ENCODE peak calls at places on chromosome 15, in nine cellular contexts. One of them, this sample, is unnamed.

GRCh38 chr15:71414778-71415177 is 299.5 kb downstream of the THSD4 start:
- DNase-seq in CD4-positive, alpha-beta T cell: no peak
- DNase-seq in Peyer's patch: no peak
- DNase-seq in A549: no peak
- DNase-seq in left lung: no peak
- DNase-seq in HCT116: no peak
- DNase-seq in coronary artery: no peak
- DNase-seq in heart left ventricle: no peak
- DNase-seq in upper lobe of right lung: no peak
- DNase-seq in this sample: no peak

GRCh38 chr15:67433495-67434099 is 87.3 kb upstream of the C15orf61 start:
- DNase-seq in Peyer's patch: peak
- DNase-seq in heart left ventricle: peak
- DNase-seq in HCT116: peak
- DNase-seq in left lung: no peak
- DNase-seq in A549: peak
- DNase-seq in CD4-positive, alpha-beta T cell: no peak
- DNase-seq in upper lobe of right lung: no peak
- DNase-seq in coronary artery: no peak
- DNase-seq in this sample: no peak

GRCh38 chr15:23038741-23039150 is 623 bp downstream of the TUBGCP5 start:
- DNase-seq in HCT116: no peak
- DNase-seq in A549: peak
- DNase-seq in Peyer's patch: no peak
- DNase-seq in heart left ventricle: no peak
- DNase-seq in upper lobe of right lung: no peak
- DNase-seq in left lung: no peak
- DNase-seq in coronary artery: no peak
- DNase-seq in CD4-positive, alpha-beta T cell: no peak
- DNase-seq in this sample: no peak

GRCh38 chr15:95291878-95292472 is 1038.5 kb upstream of the NR2F2 start:
- DNase-seq in upper lobe of right lung: no peak
- DNase-seq in heart left ventricle: no peak
- DNase-seq in HCT116: peak
- DNase-seq in A549: peak
- DNase-seq in Peyer's patch: no peak
- DNase-seq in left lung: no peak
- DNase-seq in coronary artery: no peak
- DNase-seq in CD4-positive, alpha-beta T cell: no peak
- DNase-seq in this sample: no peak

GRCh38 chr15:25408428-25408827 is 30.4 kb downstream of the UBE3A start:
- DNase-seq in upper lobe of right lung: no peak
- DNase-seq in heart left ventricle: no peak
- DNase-seq in coronary artery: no peak
- DNase-seq in Peyer's patch: no peak
- DNase-seq in A549: no peak
- DNase-seq in CD4-positive, alpha-beta T cell: no peak
- DNase-seq in left lung: no peak
- DNase-seq in HCT116: no peak
- DNase-seq in this sample: no peak

GRCh38 chr15:92617197-92618037 is 38.2 kb downstream of the FAM174B start:
- DNase-seq in A549: peak
- DNase-seq in heart left ventricle: peak
- DNase-seq in CD4-positive, alpha-beta T cell: no peak
- DNase-seq in HCT116: no peak
- DNase-seq in upper lobe of right lung: peak
- DNase-seq in left lung: no peak
- DNase-seq in Peyer's patch: peak
- DNase-seq in coronary artery: peak
- DNase-seq in this sample: no peak

GRCh38 chr15:82943176-82943575 is 9.3 kb downstream of the HOMER2 start:
- DNase-seq in coronary artery: no peak
- DNase-seq in A549: no peak
- DNase-seq in HCT116: no peak
- DNase-seq in left lung: no peak
- DNase-seq in CD4-positive, alpha-beta T cell: no peak
- DNase-seq in Peyer's patch: no peak
- DNase-seq in heart left ventricle: no peak
- DNase-seq in upper lobe of right lung: no peak
- DNase-seq in this sample: no peak

GRCh38 chr15:55499158-55499557 is 8.9 kb downstream of the DNAAF4 start:
- DNase-seq in left lung: no peak
- DNase-seq in HCT116: no peak
- DNase-seq in Peyer's patch: no peak
- DNase-seq in upper lobe of right lung: no peak
- DNase-seq in heart left ventricle: no peak
- DNase-seq in A549: no peak
- DNase-seq in CD4-positive, alpha-beta T cell: no peak
- DNase-seq in coronary artery: no peak
- DNase-seq in this sample: no peak

GRCh38 chr15:65902373-65902772 is 33.1 kb downstream of the RAB11A start:
- DNase-seq in HCT116: peak
- DNase-seq in upper lobe of right lung: peak
- DNase-seq in Peyer's patch: peak
- DNase-seq in left lung: peak
- DNase-seq in coronary artery: no peak
- DNase-seq in CD4-positive, alpha-beta T cell: no peak
- DNase-seq in heart left ventricle: peak
- DNase-seq in A549: peak
- DNase-seq in this sample: no peak

GRCh38 chr15:97301166-97301565 is 659.3 kb upstream of the ARRDC4 start:
- DNase-seq in heart left ventricle: no peak
- DNase-seq in CD4-positive, alpha-beta T cell: no peak
- DNase-seq in coronary artery: no peak
- DNase-seq in upper lobe of right lung: no peak
- DNase-seq in HCT116: no peak
- DNase-seq in left lung: no peak
- DNase-seq in Peyer's patch: no peak
- DNase-seq in A549: no peak
- DNase-seq in this sample: no peak

GRCh38 chr15:78565951-78566774 is 843 bp downstream of the CHRNA5 start:
- DNase-seq in Peyer's patch: no peak
- DNase-seq in left lung: no peak
- DNase-seq in coronary artery: no peak
- DNase-seq in upper lobe of right lung: no peak
- DNase-seq in HCT116: no peak
- DNase-seq in heart left ventricle: no peak
- DNase-seq in CD4-positive, alpha-beta T cell: no peak
- DNase-seq in A549: peak
- DNase-seq in this sample: no peak

GRCh38 chr15:66654718-66655375 is 47.2 kb upstream of the SMAD6 start:
- DNase-seq in A549: no peak
- DNase-seq in CD4-positive, alpha-beta T cell: no peak
- DNase-seq in HCT116: no peak
- DNase-seq in upper lobe of right lung: no peak
- DNase-seq in coronary artery: no peak
- DNase-seq in heart left ventricle: no peak
- DNase-seq in Peyer's patch: no peak
- DNase-seq in left lung: peak
- DNase-seq in this sample: no peak

GRCh38 chr15:56869573-56869972 is 48.9 kb upstream of the TCF12 start:
- DNase-seq in upper lobe of right lung: no peak
- DNase-seq in CD4-positive, alpha-beta T cell: no peak
- DNase-seq in coronary artery: no peak
- DNase-seq in left lung: peak
- DNase-seq in Peyer's patch: peak
- DNase-seq in A549: no peak
- DNase-seq in heart left ventricle: peak
- DNase-seq in HCT116: peak
- DNase-seq in this sample: peak

GRCh38 chr15:89198934-89199333 is 22.4 kb downstream of the RLBP1 start:
- DNase-seq in HCT116: no peak
- DNase-seq in upper lobe of right lung: no peak
- DNase-seq in left lung: no peak
- DNase-seq in heart left ventricle: no peak
- DNase-seq in Peyer's patch: no peak
- DNase-seq in coronary artery: no peak
- DNase-seq in A549: no peak
- DNase-seq in CD4-positive, alpha-beta T cell: no peak
- DNase-seq in this sample: no peak

GRCh38 chr15:39788108-39788507 is 5.5 kb upstream of the FSIP1 start:
- DNase-seq in coronary artery: no peak
- DNase-seq in Peyer's patch: no peak
- DNase-seq in left lung: no peak
- DNase-seq in HCT116: no peak
- DNase-seq in A549: no peak
- DNase-seq in heart left ventricle: no peak
- DNase-seq in CD4-positive, alpha-beta T cell: no peak
- DNase-seq in upper lobe of right lung: no peak
- DNase-seq in this sample: no peak
- H3K27ac ChIP-seq in coronary artery: no peak
- H3K27ac ChIP-seq in Peyer's patch: no peak
- H3K27ac ChIP-seq in left lung: no peak
- H3K27ac ChIP-seq in HCT116: no peak
- H3K27ac ChIP-seq in A549: no peak
- H3K27ac ChIP-seq in heart left ventricle: no peak
- H3K27ac ChIP-seq in CD4-positive, alpha-beta T cell: no peak
- H3K27ac ChIP-seq in upper lobe of right lung: no peak
- H3K27ac ChIP-seq in this sample: no peak

DNA sequence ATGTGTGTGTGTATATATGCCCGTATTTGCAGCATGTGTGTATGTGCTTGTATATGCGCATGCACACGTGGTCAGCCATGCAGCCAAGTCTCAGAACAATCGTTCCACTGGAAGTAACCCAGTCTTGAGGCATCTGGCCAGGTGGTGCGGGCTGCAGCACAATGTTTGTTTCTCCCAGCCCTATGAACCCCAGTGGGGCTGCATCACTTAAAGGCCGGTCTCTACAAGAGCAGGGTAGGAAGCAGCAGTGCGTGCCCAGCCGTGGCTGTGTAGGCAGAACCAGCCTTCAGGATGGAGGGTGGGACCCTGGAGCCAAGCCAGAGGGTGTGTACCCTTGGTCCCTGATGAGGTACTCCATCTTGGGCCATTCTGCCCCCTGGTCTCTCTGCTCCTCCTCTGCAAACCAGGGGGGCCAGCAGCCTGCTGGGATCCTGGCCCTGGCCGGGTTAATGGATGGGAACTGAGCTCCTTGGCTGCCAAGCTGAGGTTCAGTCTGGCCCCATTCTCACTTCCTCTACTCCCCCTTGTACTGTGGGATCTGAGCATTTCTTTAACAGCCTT is 11.8 kb downstream of the KLF13 start:
- DNase-seq in A549: no peak
- DNase-seq in upper lobe of right lung: peak
- DNase-seq in HCT116: no peak
- DNase-seq in Peyer's patch: peak
- DNase-seq in CD4-positive, alpha-beta T cell: no peak
- DNase-seq in coronary artery: no peak
- DNase-seq in heart left ventricle: no peak
- DNase-seq in left lung: no peak
- DNase-seq in this sample: no peak
- H3K27ac ChIP-seq in A549: peak
- H3K27ac ChIP-seq in upper lobe of right lung: peak
- H3K27ac ChIP-seq in HCT116: no peak
- H3K27ac ChIP-seq in Peyer's patch: peak
- H3K27ac ChIP-seq in CD4-positive, alpha-beta T cell: peak
- H3K27ac ChIP-seq in coronary artery: peak
- H3K27ac ChIP-seq in heart left ventricle: peak
- H3K27ac ChIP-seq in left lung: peak
- H3K27ac ChIP-seq in this sample: peak

GRCh38 chr15:63900306-63900705 is 66.6 kb upstream of the HERC1 start:
- DNase-seq in A549: no peak
- DNase-seq in coronary artery: no peak
- DNase-seq in Peyer's patch: no peak
- DNase-seq in left lung: no peak
- DNase-seq in upper lobe of right lung: no peak
- DNase-seq in heart left ventricle: no peak
- DNase-seq in HCT116: no peak
- DNase-seq in CD4-positive, alpha-beta T cell: no peak
- DNase-seq in this sample: no peak
- H3K27ac ChIP-seq in A549: no peak
- H3K27ac ChIP-seq in coronary artery: no peak
- H3K27ac ChIP-seq in Peyer's patch: no peak
- H3K27ac ChIP-seq in left lung: no peak
- H3K27ac ChIP-seq in upper lobe of right lung: no peak
- H3K27ac ChIP-seq in heart left ventricle: no peak
- H3K27ac ChIP-seq in HCT116: no peak
- H3K27ac ChIP-seq in CD4-positive, alpha-beta T cell: no peak
- H3K27ac ChIP-seq in this sample: no peak

GRCh38 chr15:90957791-90958190 is 3.1 kb downstream of the RCCD1 start:
- DNase-seq in HCT116: no peak
- DNase-seq in A549: no peak
- DNase-seq in heart left ventricle: no peak
- DNase-seq in coronary artery: no peak
- DNase-seq in upper lobe of right lung: no peak
- DNase-seq in Peyer's patch: no peak
- DNase-seq in CD4-positive, alpha-beta T cell: no peak
- DNase-seq in left lung: no peak
- DNase-seq in this sample: no peak
- H3K27ac ChIP-seq in HCT116: no peak
- H3K27ac ChIP-seq in A549: no peak
- H3K27ac ChIP-seq in heart left ventricle: peak
- H3K27ac ChIP-seq in coronary artery: peak
- H3K27ac ChIP-seq in upper lobe of right lung: no peak
- H3K27ac ChIP-seq in Peyer's patch: no peak
- H3K27ac ChIP-seq in CD4-positive, alpha-beta T cell: no peak
- H3K27ac ChIP-seq in left lung: no peak
- H3K27ac ChIP-seq in this sample: peak

GRCh38 chr15:61501815-61502214 is 272.7 kb upstream of the RORA start:
- DNase-seq in upper lobe of right lung: no peak
- DNase-seq in coronary artery: no peak
- DNase-seq in CD4-positive, alpha-beta T cell: no peak
- DNase-seq in left lung: no peak
- DNase-seq in heart left ventricle: no peak
- DNase-seq in A549: no peak
- DNase-seq in Peyer's patch: no peak
- DNase-seq in HCT116: no peak
- DNase-seq in this sample: no peak

GRCh38 chr15:61500951-61501350 is 271.8 kb upstream of the RORA start:
- DNase-seq in CD4-positive, alpha-beta T cell: no peak
- DNase-seq in upper lobe of right lung: no peak
- DNase-seq in HCT116: no peak
- DNase-seq in Peyer's patch: no peak
- DNase-seq in heart left ventricle: no peak
- DNase-seq in coronary artery: no peak
- DNase-seq in left lung: no peak
- DNase-seq in A549: no peak
- DNase-seq in this sample: no peak

GRCh38 chr15:61499371-61499770 is 270.3 kb upstream of the RORA start:
- DNase-seq in Peyer's patch: no peak
- DNase-seq in coronary artery: no peak
- DNase-seq in A549: no peak
- DNase-seq in upper lobe of right lung: no peak
- DNase-seq in heart left ventricle: no peak
- DNase-seq in left lung: no peak
- DNase-seq in CD4-positive, alpha-beta T cell: no peak
- DNase-seq in HCT116: no peak
- DNase-seq in this sample: peak

GRCh38 chr15:61503383-61503969 is 274.4 kb upstream of the RORA start:
- DNase-seq in CD4-positive, alpha-beta T cell: no peak
- DNase-seq in left lung: no peak
- DNase-seq in heart left ventricle: no peak
- DNase-seq in upper lobe of right lung: no peak
- DNase-seq in HCT116: no peak
- DNase-seq in Peyer's patch: no peak
- DNase-seq in coronary artery: no peak
- DNase-seq in A549: no peak
- DNase-seq in this sample: no peak
- H3K27ac ChIP-seq in CD4-positive, alpha-beta T cell: no peak
- H3K27ac ChIP-seq in left lung: no peak
- H3K27ac ChIP-seq in heart left ventricle: no peak
- H3K27ac ChIP-seq in upper lobe of right lung: no peak
- H3K27ac ChIP-seq in HCT116: no peak
- H3K27ac ChIP-seq in Peyer's patch: no peak
- H3K27ac ChIP-seq in coronary artery: no peak
- H3K27ac ChIP-seq in A549: no peak
- H3K27ac ChIP-seq in this sample: no peak

GRCh38 chr15:81373996-81374395 is at the start of gene TMC3:
- DNase-seq in A549: no peak
- DNase-seq in left lung: no peak
- DNase-seq in heart left ventricle: no peak
- DNase-seq in coronary artery: no peak
- DNase-seq in CD4-positive, alpha-beta T cell: no peak
- DNase-seq in HCT116: no peak
- DNase-seq in Peyer's patch: no peak
- DNase-seq in upper lobe of right lung: no peak
- DNase-seq in this sample: no peak
- H3K27ac ChIP-seq in A549: no peak
- H3K27ac ChIP-seq in left lung: no peak
- H3K27ac ChIP-seq in heart left ventricle: no peak
- H3K27ac ChIP-seq in coronary artery: no peak
- H3K27ac ChIP-seq in CD4-positive, alpha-beta T cell: no peak
- H3K27ac ChIP-seq in HCT116: no peak
- H3K27ac ChIP-seq in Peyer's patch: no peak
- H3K27ac ChIP-seq in upper lobe of right lung: no peak
- H3K27ac ChIP-seq in this sample: no peak

This sample was measured in substantia nigra.